ENCODE peak calls at places on chromosome 6, in five cellular contexts. X, J, E, M and Z are unnamed samples.

GRCh38 chr6:153131037-153131981 is at the start of gene RGS17:
- DNase-seq in X (no peak), J (peak), E (peak), M (peak), Z (no peak)

GRCh38 chr6:169723991-169724553 is at the start of gene PHF10:
- DNase-seq in X (peak), J (no peak), E (no peak), M (peak), Z (no peak)

GRCh38 chr6:126672654-126673053 is 332.7 kb downstream of the CENPW start:
- DNase-seq in X (no peak), J (no peak), E (no peak), M (no peak), Z (no peak)

GRCh38 chr6:80338201-80338836 is 231.8 kb downstream of the BCKDHB start:
- DNase-seq in X (peak), J (peak), E (peak), M (peak), Z (no peak)

GRCh38 chr6:110542311-110543024 is 66.1 kb upstream of the SLC22A16 start:
- DNase-seq in X (no peak), J (no peak), E (no peak), M (no peak), Z (no peak)

GRCh38 chr6:85110943-85111342 is 338.9 kb upstream of the NT5E start:
- DNase-seq in X (no peak), J (no peak), E (no peak), M (no peak), Z (no peak)

GRCh38 chr6:152301021-152301805 is 335.9 kb downstream of the SYNE1 start:
- DNase-seq in X (no peak), J (no peak), E (no peak), M (no peak), Z (no peak)

GRCh38 chr6:160088069-160088773 is 33.4 kb upstream of the SLC22A1 start:
- DNase-seq in X (peak), J (peak), E (peak), M (peak), Z (peak)

GRCh38 chr6:41342241-41342640 is 6.8 kb downstream of the NCR2 start:
- DNase-seq in X (no peak), J (no peak), E (no peak), M (no peak), Z (no peak)

GRCh38 chr6:53982361-53983050 is 128.7 kb upstream of the MLIP start:
- DNase-seq in X (no peak), J (no peak), E (no peak), M (no peak), Z (no peak)

GRCh38 chr6:41426438-41426851 is 91.0 kb downstream of the NCR2 start:
- DNase-seq in X (no peak), J (no peak), E (peak), M (no peak), Z (no peak)

GRCh38 chr6:37182736-37183590 is 13.0 kb downstream of the PIM1 start:
- DNase-seq in X (no peak), J (no peak), E (no peak), M (no peak), Z (peak)

GRCh38 chr6:33590531-33591198 is 10.6 kb upstream of the BAK1 start:
- DNase-seq in X (peak), J (peak), E (no peak), M (no peak), Z (no peak)

GRCh38 chr6:115899883-115900282 is 160.8 kb downstream of the FRK start:
- DNase-seq in X (no peak), J (no peak), E (no peak), M (no peak), Z (no peak)

GRCh38 chr6:4313044-4313686 is 177.8 kb upstream of the ECI2 start:
- DNase-seq in X (no peak), J (peak), E (no peak), M (no peak), Z (peak)

GRCh38 chr6:70298070-70298469 is 4.8 kb downstream of the COL9A1 start:
- DNase-seq in X (no peak), J (no peak), E (no peak), M (no peak), Z (no peak)

GRCh38 chr6:6878921-6879585 is 228.7 kb upstream of the RREB1 start:
- DNase-seq in X (no peak), J (no peak), E (no peak), M (no peak), Z (no peak)

GRCh38 chr6:143755301-143755744 is 77.6 kb downstream of the PHACTR2 start:
- DNase-seq in X (peak), J (peak), E (no peak), M (no peak), Z (no peak)

GRCh38 chr6:75283907-75284284 is 696 bp downstream of the TMEM30A start:
- DNase-seq in X (no peak), J (no peak), E (no peak), M (no peak), Z (no peak)

GRCh38 chr6:17394192-17394611 is 807 bp downstream of the CAP2 start:
- DNase-seq in X (no peak), J (peak), E (peak), M (peak), Z (no peak)

GRCh38 chr6:107179004-107179403 is 63.7 kb upstream of the BEND3 start:
- DNase-seq in X (no peak), J (no peak), E (no peak), M (no peak), Z (no peak)

GRCh38 chr6:20008081-20008480 is 170.9 kb downstream of the ID4 start:
- DNase-seq in X (no peak), J (no peak), E (no peak), M (no peak), Z (no peak)

GRCh38 chr6:15879372-15880261 is 216.8 kb upstream of the DTNBP1 start:
- DNase-seq in X (peak), J (no peak), E (peak), M (peak), Z (peak)

GRCh38 chr6:34544052-34544604 is 12.0 kb downstream of the SPDEF start:
- DNase-seq in X (no peak), J (no peak), E (no peak), M (no peak), Z (no peak)

GRCh38 chr6:6414946-6415345 is 94.5 kb upstream of the F13A1 start:
- DNase-seq in X (no peak), J (no peak), E (no peak), M (no peak), Z (no peak)

GRCh38 chr6:53605543-53606235 is 59.9 kb downstream of the KLHL31 start:
- DNase-seq in X (no peak), J (no peak), E (no peak), M (no peak), Z (no peak)

GRCh38 chr6:141653590-141653989 is 479.1 kb upstream of the GJE1 start:
- DNase-seq in X (no peak), J (no peak), E (no peak), M (no peak), Z (no peak)

GRCh38 chr6:4809999-4810918 is 34.1 kb downstream of the CDYL start:
- DNase-seq in X (no peak), J (no peak), E (no peak), M (no peak), Z (no peak)

GRCh38 chr6:163837681-163838431 is 423.3 kb downstream of the QKI start:
- DNase-seq in X (no peak), J (no peak), E (peak), M (no peak), Z (no peak)

GRCh38 chr6:46184114-46184513 is 13.3 kb upstream of the ENPP5 start:
- DNase-seq in X (no peak), J (no peak), E (no peak), M (no peak), Z (no peak)

GRCh38 chr6:1524040-1524480 is 85.7 kb upstream of the FOXC1 start:
- DNase-seq in X (peak), J (peak), E (peak), M (peak), Z (peak)
- H3K4me3 ChIP-seq in X (peak), J (peak), E (no peak), M (no peak), Z (no peak)

GRCh38 chr6:44489912-44490604 is 102.6 kb downstream of the CDC5L start:
- DNase-seq in X (no peak), J (peak), E (peak), M (peak), Z (peak)
- TF ChIP-seq POLR2A in X (no peak), J (no peak), E (no peak), M (no peak), Z (no peak)

GRCh38 chr6:166437661-166438060 is 54.9 kb upstream of the MPC1 start:
- DNase-seq in X (no peak), J (no peak), E (no peak), M (no peak), Z (peak)

GRCh38 chr6:166433096-166433495 is 50.4 kb upstream of the MPC1 start:
- DNase-seq in X (no peak), J (no peak), E (no peak), M (no peak), Z (peak)

GRCh38 chr6:166434336-166434735 is 51.6 kb upstream of the MPC1 start:
- DNase-seq in X (no peak), J (no peak), E (no peak), M (no peak), Z (no peak)

GRCh38 chr6:166436195-166437139 is 53.7 kb upstream of the MPC1 start:
- DNase-seq in X (no peak), J (no peak), E (no peak), M (no peak), Z (peak)

DNA sequence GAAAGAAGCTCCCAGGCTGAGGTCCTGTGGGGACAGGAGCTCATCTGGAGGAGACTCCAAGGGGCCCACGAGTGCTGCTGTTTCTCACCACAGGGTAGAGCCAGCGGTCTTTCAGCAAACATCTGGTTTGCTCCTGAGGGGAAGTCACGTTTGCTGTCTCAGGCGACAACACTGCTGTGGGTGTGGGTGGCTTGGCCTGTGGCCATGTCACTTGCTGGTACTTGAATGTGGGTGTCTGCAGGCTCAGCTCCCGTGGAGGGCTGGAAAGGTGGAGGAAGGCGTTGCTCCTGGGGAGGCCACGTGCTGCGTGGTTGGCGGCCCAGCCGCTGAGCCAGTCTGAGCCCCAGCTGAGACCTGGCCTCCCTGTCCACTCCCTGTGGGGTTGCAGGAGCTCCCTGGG is 52.8 kb upstream of the MPC1 start:
- DNase-seq in X (no peak), J (no peak), E (no peak), M (no peak), Z (peak)
- TF ChIP-seq CTCF in X (no peak), J (no peak), E (no peak), M (no peak), Z (no peak)

GRCh38 chr6:134020968-134021367 is 31.5 kb downstream of the SLC2A12 start:
- DNase-seq in X (no peak), J (no peak), E (no peak), M (no peak), Z (no peak)
- H3K4me3 ChIP-seq in X (no peak), J (no peak), E (no peak), M (no peak), Z (no peak)

DNA sequence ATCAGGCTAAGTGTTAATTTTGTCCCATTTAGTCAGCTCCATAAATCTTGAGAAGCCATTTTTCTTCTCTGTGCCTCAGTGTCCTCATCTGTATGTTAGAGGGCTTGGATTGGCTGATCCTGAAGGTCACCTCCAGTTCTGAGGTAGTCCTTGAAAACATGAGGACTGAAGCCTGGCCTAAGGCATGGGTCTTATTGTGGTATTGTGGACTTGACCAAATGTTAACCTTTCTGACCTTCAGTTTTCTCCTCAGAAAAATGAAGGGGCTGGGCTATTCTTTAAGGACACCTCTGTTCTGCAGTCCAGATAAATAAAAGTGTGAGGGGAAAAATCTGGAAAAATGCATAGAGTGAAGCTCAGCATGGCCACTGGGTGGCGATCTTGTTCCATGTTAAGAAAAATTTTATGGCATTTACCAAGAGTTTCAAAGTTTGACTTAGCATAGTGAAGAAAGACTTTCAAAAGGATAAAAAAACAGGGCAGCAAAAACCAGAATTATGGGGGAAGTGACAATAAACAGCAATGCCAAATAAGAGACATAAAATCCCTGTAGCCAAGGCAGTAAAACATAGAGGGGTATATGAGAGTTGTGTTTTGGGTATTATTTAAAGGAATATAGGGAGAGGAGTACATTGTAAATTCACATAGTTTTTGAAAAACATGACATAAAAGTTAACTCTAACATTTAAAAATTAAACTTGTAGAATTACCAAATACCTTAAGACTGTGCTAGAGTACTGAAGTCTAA is 13.2 kb upstream of the TFB1M start:
- DNase-seq in X (peak), J (peak), E (peak), M (peak), Z (no peak)
- TF ChIP-seq POLR2A in X (no peak), J (no peak), E (no peak), M (no peak), Z (no peak)

DNA sequence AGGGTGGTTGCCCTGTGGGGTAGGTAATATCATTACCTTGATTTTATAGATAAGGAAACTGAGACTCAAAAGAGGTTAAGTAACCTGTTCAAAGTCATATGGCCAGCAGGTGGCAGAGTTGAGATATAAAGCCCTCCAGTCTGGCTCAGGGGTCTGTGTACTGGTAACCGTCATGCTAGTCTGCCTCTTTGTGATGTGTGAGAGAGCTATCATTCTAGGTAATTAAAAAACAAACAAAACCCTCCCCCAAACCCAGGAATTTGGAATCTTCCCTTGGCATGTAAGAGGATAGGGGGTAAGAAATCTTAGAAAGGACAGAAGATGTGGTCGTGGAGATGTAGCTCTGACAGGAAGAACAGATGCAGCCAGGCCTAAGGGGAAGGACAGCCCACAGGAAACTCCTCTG is 206.0 kb downstream of the CDC5L start:
- DNase-seq in X (no peak), J (peak), E (no peak), M (no peak), Z (no peak)
- TF ChIP-seq CTCF in X (no peak), J (peak), E (no peak), M (no peak), Z (no peak)

DNA sequence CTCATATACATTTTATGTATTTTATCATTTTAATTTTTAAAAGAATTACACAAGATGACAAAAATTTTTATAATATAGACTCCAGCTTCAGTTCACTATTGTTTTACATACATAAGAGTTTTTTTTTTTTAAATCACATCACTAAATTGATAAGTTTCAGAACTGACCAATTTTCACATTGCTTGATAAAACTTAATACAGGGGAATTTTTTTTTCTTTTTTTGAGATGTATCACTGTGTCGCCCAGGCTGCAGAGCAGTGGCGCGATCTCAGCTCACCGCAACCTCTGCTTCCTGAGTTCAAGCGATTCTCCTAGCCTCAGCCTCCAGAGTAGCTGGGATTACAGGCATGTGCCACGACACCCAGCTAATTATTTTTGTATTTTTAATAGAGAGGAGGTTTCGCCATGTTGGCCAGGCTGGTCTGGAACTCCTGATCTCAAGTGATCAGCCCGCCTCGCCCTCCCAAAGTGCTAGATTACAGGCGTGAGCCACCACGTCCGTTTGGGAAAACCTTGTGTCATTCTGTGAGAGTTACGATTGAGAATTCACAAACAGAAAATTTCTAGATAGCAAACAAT is 36.6 kb upstream of the BTN3A2 start:
- DNase-seq in X (no peak), J (no peak), E (no peak), M (no peak), Z (no peak)
- H3K4me3 ChIP-seq in X (no peak), J (peak), E (no peak), M (no peak), Z (no peak)

GRCh38 chr6:29946380-29946779 is 4.0 kb downstream of the HLA-A start:
- DNase-seq in X (no peak), J (no peak), E (no peak), M (no peak), Z (no peak)

GRCh38 chr6:29943053-29943966 is 978 bp downstream of the HLA-A start:
- DNase-seq in X (peak), J (no peak), E (peak), M (no peak), Z (no peak)

GRCh38 chr6:29947292-29947980 is 5.1 kb downstream of the HLA-A start:
- DNase-seq in X (no peak), J (no peak), E (no peak), M (no peak), Z (no peak)

GRCh38 chr6:29946787-29947186 is 4.5 kb downstream of the HLA-A start:
- DNase-seq in X (no peak), J (no peak), E (no peak), M (no peak), Z (no peak)

DNA sequence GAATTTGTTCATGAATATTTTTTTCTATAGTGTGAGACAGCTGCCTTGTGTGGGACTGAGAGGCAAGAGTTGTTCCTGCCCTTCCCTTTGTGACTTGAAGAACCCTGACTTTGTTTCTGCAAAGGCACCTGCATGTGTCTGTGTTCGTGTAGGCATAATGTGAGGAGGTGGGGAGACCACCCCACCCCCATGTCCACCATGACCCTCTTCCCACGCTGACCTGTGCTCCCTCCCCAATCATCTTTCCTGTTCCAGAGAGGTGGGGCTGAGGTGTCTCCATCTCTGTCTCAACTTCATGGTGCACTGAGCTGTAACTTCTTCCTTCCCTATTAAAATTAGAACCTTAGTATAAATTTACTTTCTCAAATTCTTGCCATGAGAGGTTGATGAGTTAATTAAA is 3.1 kb downstream of the HLA-A start:
- DNase-seq in X (no peak), J (no peak), E (no peak), M (no peak), Z (no peak)
- TF ChIP-seq POLR2A in X (no peak), J (no peak), E (no peak), M (no peak), Z (no peak)

GRCh38 chr6:56542367-56543331 is 100.0 kb downstream of the DST start:
- DNase-seq in X (peak), J (peak), E (peak), M (peak), Z (peak)
- TF ChIP-seq CTCF in X (no peak), J (no peak), E (peak), M (peak), Z (no peak)

GRCh38 chr6:71405416-71405815 is 116.8 kb downstream of the OGFRL1 start:
- DNase-seq in X (no peak), J (no peak), E (no peak), M (no peak), Z (no peak)

GRCh38 chr6:71402101-71402500 is 113.5 kb downstream of the OGFRL1 start:
- DNase-seq in X (no peak), J (no peak), E (no peak), M (no peak), Z (no peak)

GRCh38 chr6:71404967-71405278 is 116.3 kb downstream of the OGFRL1 start:
- DNase-seq in X (no peak), J (no peak), E (no peak), M (no peak), Z (no peak)

GRCh38 chr6:71404145-71404966 is 115.7 kb downstream of the OGFRL1 start:
- DNase-seq in X (no peak), J (no peak), E (no peak), M (no peak), Z (no peak)

DNA sequence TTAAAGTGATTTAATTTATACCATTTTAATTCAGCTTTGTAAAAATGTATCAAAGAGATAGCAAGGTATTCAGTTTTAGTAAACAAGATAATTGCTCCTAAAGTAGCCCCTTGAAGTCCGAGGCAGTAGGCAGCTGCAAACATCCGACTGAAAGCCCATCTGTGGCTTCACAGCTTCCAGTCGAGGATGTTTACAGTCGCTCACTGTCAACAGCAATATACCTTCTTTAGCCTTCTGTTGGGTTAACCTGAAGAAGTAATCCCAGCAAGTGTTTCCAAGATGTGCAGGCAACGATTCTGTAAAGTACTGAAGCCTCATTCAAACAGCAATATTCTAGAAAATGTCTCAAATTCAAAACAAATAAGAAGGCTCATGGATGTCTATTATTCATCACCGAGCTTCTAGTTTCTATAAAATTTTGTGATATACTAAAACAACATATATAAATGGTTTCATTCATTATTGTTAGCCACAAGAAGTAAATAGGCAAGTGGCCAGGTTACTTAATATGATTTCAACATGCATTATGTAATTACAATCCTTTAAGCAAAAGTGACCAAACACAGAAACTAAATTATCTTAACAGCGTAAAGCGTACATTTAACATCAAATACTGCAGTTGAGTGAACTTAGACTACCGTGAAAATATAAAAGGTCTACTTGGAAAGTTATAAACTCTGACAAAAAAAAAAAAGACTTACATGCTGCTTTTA is 115.0 kb downstream of the OGFRL1 start:
- DNase-seq in X (no peak), J (no peak), E (no peak), M (no peak), Z (no peak)
- H3K4me3 ChIP-seq in X (no peak), J (peak), E (no peak), M (no peak), Z (no peak)